ENCODE peak calls at places on chromosomes 11 and 22, in nine cellular contexts. Y is K562, F is HCT116, W is A549, E is GM23338, R is GM12878, A is SK-N-SH, T is Panc1, H is HL-60. J is an unnamed sample.

GRCh38 chr11:110759972-110760381 is 47.7 kb upstream of the ARHGAP20 start:
- DNase-seq in F (no peak), R (no peak), A (no peak), T (no peak), H (no peak), E (no peak), Y (no peak), W (no peak), J (no peak)

GRCh38 chr11:66973956-66974585 is 1.0 kb upstream of the C11orf86 start:
- DNase-seq in E (no peak), H (no peak), W (no peak), F (no peak), Y (no peak), R (no peak), T (no peak), A (no peak), J (no peak)

GRCh38 chr11:115333106-115333505 is 171.1 kb downstream of the CADM1 start:
- DNase-seq in H (no peak), W (no peak), Y (no peak), T (no peak), R (no peak), E (peak), A (no peak), F (no peak), J (no peak)

GRCh38 chr11:74683941-74684481 is 47.2 kb downstream of the CHRDL2 start:
- DNase-seq in F (no peak), H (no peak), T (no peak), Y (no peak), R (no peak), E (peak), W (no peak), A (no peak), J (no peak)

GRCh38 chr11:16963316-16963876 is 50.8 kb downstream of the PLEKHA7 start:
- DNase-seq in T (no peak), F (no peak), W (no peak), Y (no peak), A (no peak), E (no peak), H (no peak), R (no peak), J (no peak)

GRCh38 chr11:72354356-72355115 is 79.8 kb downstream of the CLPB start:
- DNase-seq in T (no peak), E (peak), H (no peak), Y (no peak), F (no peak), A (no peak), R (no peak), W (peak), J (no peak)

GRCh38 chr11:70297341-70297740 is 26.9 kb downstream of the PPFIA1 start:
- DNase-seq in E (no peak), T (no peak), W (no peak), F (no peak), R (no peak), H (no peak), A (no peak), Y (no peak), J (no peak)

GRCh38 chr11:107799245-107799859 is 59.2 kb downstream of the SLC35F2 start:
- DNase-seq in R (peak), T (peak), A (peak), E (peak), Y (peak), F (peak), W (peak), H (peak), J (peak)

GRCh38 chr11:2518112-2518982 is 73.5 kb downstream of the KCNQ1 start:
- DNase-seq in E (no peak), A (peak), F (no peak), R (no peak), T (no peak), H (no peak), Y (no peak), W (no peak), J (no peak)

GRCh38 chr22:36010090-36010489 is 18.5 kb downstream of the RBFOX2 start:
- DNase-seq in T (no peak), W (no peak), E (peak), H (no peak), R (no peak), Y (peak), A (no peak), F (no peak), J (no peak)

GRCh38 chr11:85431319-85431718 is 195.8 kb downstream of the DLG2 start:
- DNase-seq in W (no peak), H (no peak), F (no peak), R (no peak), Y (no peak), T (no peak), E (no peak), A (no peak), J (no peak)

GRCh38 chr11:61947486-61948210 is 2.5 kb upstream of the BEST1 start:
- DNase-seq in A (peak), R (no peak), F (peak), E (peak), H (no peak), T (no peak), W (peak), Y (peak), J (peak)

GRCh38 chr11:75275581-75275980 is 35.0 kb downstream of the TPBGL start:
- DNase-seq in H (peak), R (no peak), A (no peak), T (no peak), F (no peak), Y (no peak), E (peak), W (no peak), J (no peak)

GRCh38 chr11:46338988-46339666 is 8.1 kb upstream of the DGKZ start:
- DNase-seq in T (no peak), H (no peak), W (no peak), F (no peak), A (no peak), E (peak), R (no peak), Y (no peak), J (no peak)

GRCh38 chr11:23540101-23540561 is 679.9 kb upstream of the CCDC179 start:
- DNase-seq in A (peak), H (no peak), R (peak), W (peak), E (peak), T (peak), F (no peak), Y (peak), J (peak)

GRCh38 chr11:12683857-12684256 is 9.6 kb downstream of the TEAD1 start:
- DNase-seq in E (no peak), T (no peak), Y (peak), R (no peak), H (no peak), A (no peak), W (peak), F (no peak), J (no peak)

GRCh38 chr11:128311742-128312719 is 275.3 kb downstream of the ETS1 start:
- DNase-seq in T (no peak), H (no peak), W (no peak), E (no peak), A (no peak), Y (no peak), F (no peak), R (no peak), J (no peak)

GRCh38 chr11:128310676-128311445 is 276.5 kb downstream of the ETS1 start:
- DNase-seq in E (no peak), W (no peak), Y (no peak), T (no peak), A (no peak), R (no peak), F (no peak), H (no peak), J (no peak)

GRCh38 chr11:128315933-128316332 is 271.4 kb downstream of the ETS1 start:
- DNase-seq in T (no peak), H (peak), A (no peak), W (no peak), F (no peak), Y (no peak), E (no peak), R (no peak), J (no peak)

GRCh38 chr11:128316541-128317206 is 270.7 kb downstream of the ETS1 start:
- DNase-seq in A (no peak), R (no peak), Y (no peak), F (no peak), T (no peak), H (peak), E (no peak), W (no peak), J (no peak)

DNA sequence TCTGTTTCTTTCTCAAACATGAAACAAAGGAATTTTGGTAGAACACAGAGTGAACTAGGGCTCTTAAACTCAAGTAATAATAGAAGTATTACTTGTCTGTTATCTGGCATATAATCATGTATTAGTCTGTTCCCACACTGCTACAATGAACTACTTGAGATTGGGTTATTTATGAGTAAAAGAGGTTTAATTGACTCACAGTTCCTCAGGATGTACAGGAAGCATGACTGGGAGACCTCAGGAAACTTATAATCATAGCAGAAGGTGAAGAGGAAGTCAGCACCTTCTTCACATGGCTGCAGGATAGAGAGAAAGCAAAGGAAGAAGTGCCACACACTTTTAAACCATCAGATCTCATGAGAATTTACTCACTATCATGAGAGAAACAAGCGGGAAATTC is 273.4 kb downstream of the ETS1 start:
- DNase-seq in T (no peak), Y (no peak), H (no peak), E (no peak), A (no peak), W (no peak), R (no peak), F (no peak), J (no peak)
- TF ChIP-seq REST in T (no peak), Y (no peak), H (no peak), E (no peak), A (no peak), W (no peak), R (no peak), F (no peak), J (no peak)

DNA sequence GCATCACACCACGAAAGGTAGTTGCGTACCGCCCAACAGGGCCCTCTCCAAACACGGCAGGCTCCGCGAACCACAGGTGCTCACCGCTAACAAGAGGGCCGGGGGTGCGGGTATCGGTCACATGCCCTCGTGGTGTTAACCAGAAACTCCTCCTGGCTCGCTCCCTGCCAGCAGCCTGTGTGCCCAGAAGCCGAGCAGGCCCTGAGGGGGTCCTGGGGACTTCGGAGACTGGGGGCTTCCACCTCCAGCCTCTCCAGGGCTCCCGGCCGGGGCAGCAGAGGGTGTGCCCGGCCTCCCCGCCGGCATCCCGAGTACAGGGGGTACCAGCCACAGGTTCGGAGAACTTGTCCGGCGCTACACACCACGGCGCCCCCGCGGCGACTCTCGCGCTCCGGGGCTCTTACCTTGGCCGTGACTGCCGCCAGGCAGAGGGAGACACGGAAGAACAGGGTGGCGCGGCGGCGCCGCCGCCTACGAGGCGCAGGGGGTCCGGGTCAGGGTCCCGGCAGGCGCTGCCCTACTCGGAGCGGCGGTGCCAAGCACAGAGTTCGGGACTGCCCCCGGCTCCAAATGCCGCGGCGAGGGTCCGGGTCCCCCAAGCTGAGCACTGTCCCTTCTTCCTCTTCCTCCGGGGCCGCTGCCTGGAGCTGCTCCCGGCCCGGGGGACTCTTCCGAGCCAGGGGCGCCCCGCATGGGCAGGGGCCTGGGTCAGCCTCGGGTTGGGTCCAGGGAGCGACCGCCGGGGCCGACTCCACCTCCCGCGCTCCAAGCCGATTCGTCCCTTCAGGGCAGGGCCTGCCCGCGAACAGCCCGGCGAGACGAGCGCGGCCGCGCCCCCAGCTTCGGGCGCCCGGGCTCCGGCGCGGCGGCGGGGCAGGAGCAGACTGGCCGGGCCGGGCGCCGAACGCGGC is at the start of gene LARGE1:
- DNase-seq in E (peak), A (peak), F (no peak), W (peak), H (no peak), Y (no peak), R (no peak), T (no peak), J (peak)
- TF ChIP-seq REST in E (no peak), A (no peak), F (no peak), W (no peak), H (no peak), Y (no peak), R (no peak), T (no peak), J (no peak)

GRCh38 chr11:8332196-8332595 is 68.5 kb upstream of the LMO1 start:
- DNase-seq in E (no peak), W (no peak), Y (no peak), F (no peak), R (no peak), T (no peak), H (no peak), A (no peak), J (no peak)

GRCh38 chr11:8331767-8332166 is 68.1 kb upstream of the LMO1 start:
- DNase-seq in Y (no peak), E (no peak), F (no peak), R (no peak), H (no peak), T (no peak), A (no peak), W (no peak), J (no peak)

GRCh38 chr11:8329961-8330361 is 66.3 kb upstream of the LMO1 start:
- DNase-seq in T (no peak), W (no peak), H (no peak), F (no peak), E (peak), A (peak), R (no peak), Y (no peak), J (no peak)

GRCh38 chr11:8330416-8330815 is 66.7 kb upstream of the LMO1 start:
- DNase-seq in W (no peak), E (no peak), R (no peak), A (no peak), H (no peak), Y (no peak), T (no peak), F (no peak), J (no peak)

GRCh38 chr11:8330896-8331295 is 67.2 kb upstream of the LMO1 start:
- DNase-seq in F (no peak), A (no peak), H (no peak), T (no peak), E (no peak), W (no peak), Y (no peak), R (no peak), J (no peak)
- TF ChIP-seq REST in F (no peak), A (no peak), H (no peak), T (no peak), E (no peak), W (no peak), Y (no peak), R (no peak), J (no peak)

DNA sequence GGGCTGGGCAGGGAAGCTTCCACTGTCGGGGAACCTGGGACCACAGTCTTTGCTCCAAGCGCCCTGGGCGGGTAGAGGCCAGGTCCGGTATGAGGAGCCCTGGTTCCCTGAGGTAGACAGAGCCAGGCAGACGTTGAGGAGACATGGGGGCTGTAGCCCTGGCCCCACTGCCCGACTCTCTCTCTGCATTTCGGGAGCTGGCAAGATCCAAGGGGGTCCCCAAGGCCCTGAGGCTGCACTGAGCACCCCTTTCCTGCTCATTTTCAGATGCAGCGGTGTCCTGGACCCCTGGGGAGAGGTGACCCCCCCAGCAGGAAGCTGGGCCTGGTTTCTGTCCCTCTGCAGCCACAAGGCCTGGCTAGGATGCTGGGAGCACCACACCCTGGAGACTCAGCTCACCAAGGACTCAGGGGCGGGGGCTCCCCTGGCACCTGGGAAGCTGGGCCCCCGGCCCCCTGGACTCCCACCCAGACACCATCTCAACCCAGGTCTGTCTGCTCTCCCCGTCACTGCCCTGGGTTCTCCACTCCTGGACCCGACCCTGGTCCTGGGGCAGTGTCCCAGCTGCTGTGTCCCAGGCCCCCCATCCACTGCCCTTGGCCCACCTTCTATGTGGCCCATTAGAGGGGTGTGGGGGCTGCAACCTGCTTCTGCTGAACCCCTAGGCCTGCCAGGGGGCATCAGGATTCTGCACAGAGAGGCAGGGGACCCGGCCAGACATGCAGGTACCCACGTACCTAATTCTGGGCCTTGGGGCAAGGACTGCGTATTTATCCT is 15.0 kb upstream of the MUC6 start:
- DNase-seq in E (no peak), H (no peak), A (peak), R (no peak), T (no peak), F (no peak), Y (no peak), W (no peak), J (no peak)
- TF ChIP-seq REST in E (no peak), H (no peak), A (no peak), R (no peak), T (no peak), F (no peak), Y (no peak), W (no peak), J (no peak)

GRCh38 chr11:93570759-93571413 is 27.7 kb upstream of the SMCO4 start:
- DNase-seq in W (peak), E (no peak), F (no peak), R (no peak), A (no peak), T (no peak), H (no peak), Y (peak), J (peak)
- TF ChIP-seq REST in W (no peak), E (no peak), F (no peak), R (no peak), A (no peak), T (no peak), H (no peak), Y (no peak), J (no peak)

DNA sequence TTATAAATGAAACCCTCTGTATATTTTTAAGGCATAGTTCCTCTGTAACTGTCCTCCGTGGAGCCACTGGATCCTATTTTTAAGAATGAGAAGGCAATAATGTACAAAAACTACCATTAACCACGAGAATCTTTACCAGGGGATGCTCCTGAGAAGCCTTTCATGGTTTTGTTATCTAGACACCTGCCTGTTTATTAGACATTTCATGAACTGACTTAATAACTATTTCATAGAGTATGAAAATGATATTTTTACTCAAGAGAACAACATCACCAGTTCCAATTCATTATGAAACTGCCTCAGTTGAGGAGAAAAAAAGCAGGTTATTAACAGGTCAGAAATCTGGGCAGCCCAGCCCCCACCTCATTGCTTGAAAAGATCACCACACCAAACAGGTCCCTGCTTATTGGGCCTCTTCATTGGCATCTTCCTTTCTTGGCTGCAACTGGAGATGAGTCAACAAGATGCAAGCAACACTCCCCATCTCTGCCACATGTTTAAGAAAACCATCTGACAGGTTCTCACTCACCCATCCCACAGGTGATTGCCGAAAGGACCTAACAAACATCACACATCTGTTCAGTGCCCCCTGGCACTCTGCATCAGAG is 27.8 kb downstream of the ETS1 start:
- DNase-seq in R (no peak), H (no peak), A (no peak), F (no peak), E (no peak), W (no peak), Y (no peak), T (no peak), J (no peak)
- TF ChIP-seq REST in R (no peak), H (no peak), A (no peak), F (no peak), E (no peak), W (no peak), Y (no peak), T (no peak), J (no peak)

GRCh38 chr11:10758959-10759358 is 7.9 kb downstream of the CTR9 start:
- DNase-seq in A (no peak), H (no peak), R (no peak), W (no peak), T (no peak), E (peak), F (no peak), Y (peak), J (no peak)

GRCh38 chr11:10762185-10762584 is 11.1 kb downstream of the CTR9 start:
- DNase-seq in Y (no peak), W (no peak), E (no peak), F (no peak), R (peak), T (no peak), H (no peak), A (no peak), J (no peak)

GRCh38 chr11:10762913-10763421 is 11.9 kb downstream of the CTR9 start:
- DNase-seq in F (no peak), H (no peak), Y (no peak), R (no peak), A (no peak), E (no peak), T (no peak), W (no peak), J (no peak)

GRCh38 chr11:10763766-10764165 is 12.7 kb downstream of the CTR9 start:
- DNase-seq in W (no peak), R (no peak), A (no peak), H (no peak), T (no peak), F (no peak), E (no peak), Y (no peak), J (no peak)

DNA sequence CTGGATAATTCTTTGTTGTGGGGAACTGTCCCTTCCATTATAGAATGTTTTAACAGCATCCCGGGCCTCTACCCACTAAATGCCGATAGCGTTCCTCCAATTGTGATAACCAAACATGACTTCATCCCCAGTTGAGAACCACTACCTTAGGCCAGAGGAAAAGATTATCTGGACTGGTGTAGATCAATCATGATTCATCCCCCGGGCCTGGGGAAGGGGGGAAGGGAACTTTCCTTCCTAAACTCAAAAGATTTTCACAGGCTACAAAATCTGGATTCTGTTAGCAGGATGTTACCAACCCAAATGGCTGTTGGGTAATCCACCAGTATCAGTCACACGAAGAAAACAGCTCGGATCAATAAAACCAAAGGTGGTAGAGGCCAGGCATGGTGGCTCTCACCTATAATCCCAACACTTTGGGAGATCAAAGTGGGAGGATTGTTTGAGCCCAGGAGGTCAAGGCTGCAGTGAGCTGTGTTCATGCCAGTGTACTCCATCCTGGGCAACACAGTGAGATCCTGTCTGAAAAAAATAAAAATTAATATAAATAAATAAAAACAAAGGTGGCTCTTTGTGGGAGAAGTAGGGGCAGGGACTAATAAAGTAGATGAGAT is 10.1 kb downstream of the CTR9 start:
- DNase-seq in W (no peak), A (no peak), H (no peak), T (no peak), Y (no peak), F (no peak), E (no peak), R (no peak), J (peak)
- TF ChIP-seq REST in W (no peak), A (no peak), H (no peak), T (no peak), Y (no peak), F (no peak), E (no peak), R (no peak), J (peak)

J was measured in HepG2.